ENCODE peak calls at places on chromosomes 2 and 18, in eight cellular contexts. X is cardiac muscle cell, S is adrenal gland, A is sigmoid colon, I is fibroblast of lung, C is tibial artery, T is tibial nerve, V is HepG2. R is an unnamed sample. For H3K27me3, the result is how much of the 10 kb centered on the place peaks cover.

GRCh38 chr2:111050701-111051376 is 69.9 kb upstream of the BCL2L11 start:
- DNase-seq in X (no peak), S (no peak), A (no peak), I (no peak), C (no peak), T (no peak), V (peak), R (no peak)

GRCh38 chr2:61905372-61906186 is at the start of gene COMMD1:
- DNase-seq in X (peak), S (peak), A (peak), I (peak), C (peak), T (peak), V (peak), R (peak)

GRCh38 chr18:7559709-7560319 is 7.3 kb upstream of the PTPRM start:
- DNase-seq in X (no peak), S (no peak), A (no peak), I (no peak), C (no peak), T (no peak), V (no peak), R (no peak)

GRCh38 chr2:237130562-237131421 is 45.1 kb downstream of the COPS8 start:
- DNase-seq in X (no peak), S (no peak), A (no peak), I (no peak), C (no peak), T (no peak), V (no peak), R (no peak)

GRCh38 chr18:68152770-68153169 is 562.1 kb downstream of the TMX3 start:
- DNase-seq in X (no peak), S (no peak), A (no peak), I (no peak), C (no peak), T (no peak), V (peak), R (peak)

GRCh38 chr18:61589724-61590065 is 256.5 kb downstream of the CDH20 start:
- DNase-seq in X (peak), S (no peak), A (no peak), I (peak), C (no peak), T (no peak), V (no peak), R (peak)

GRCh38 chr2:77578354-77578753 is 56.2 kb upstream of the LRRTM4 start:
- DNase-seq in X (no peak), S (no peak), A (no peak), I (no peak), C (no peak), T (no peak), V (no peak), R (no peak)

GRCh38 chr2:181124499-181124898 is 144.1 kb downstream of the UBE2E3 start:
- DNase-seq in X (peak), S (no peak), A (no peak), I (peak), C (no peak), T (no peak), V (no peak), R (no peak)

GRCh38 chr2:38771632-38772031 is 6.4 kb upstream of the GEMIN6 start:
- DNase-seq in X (peak), S (peak), A (no peak), I (peak), C (no peak), T (no peak), V (no peak), R (peak)

GRCh38 chr2:38720613-38721241 is 30.4 kb downstream of the SRSF7 start:
- DNase-seq in X (peak), S (peak), A (peak), I (peak), C (peak), T (peak), V (no peak), R (peak)

GRCh38 chr2:168577885-168578284 is 121.8 kb downstream of the CERS6 start:
- DNase-seq in X (no peak), S (no peak), A (no peak), I (peak), C (no peak), T (no peak), V (no peak), R (no peak)

GRCh38 chr2:27959496-27959895 is 69.0 kb downstream of the BABAM2 start:
- DNase-seq in X (peak), S (peak), A (peak), I (peak), C (no peak), T (peak), V (peak), R (no peak)
- H3K4me3 ChIP-seq in X (no peak), S (no peak), A (no peak), I (no peak), C (no peak), T (no peak), V (no peak), R (no peak)

DNA sequence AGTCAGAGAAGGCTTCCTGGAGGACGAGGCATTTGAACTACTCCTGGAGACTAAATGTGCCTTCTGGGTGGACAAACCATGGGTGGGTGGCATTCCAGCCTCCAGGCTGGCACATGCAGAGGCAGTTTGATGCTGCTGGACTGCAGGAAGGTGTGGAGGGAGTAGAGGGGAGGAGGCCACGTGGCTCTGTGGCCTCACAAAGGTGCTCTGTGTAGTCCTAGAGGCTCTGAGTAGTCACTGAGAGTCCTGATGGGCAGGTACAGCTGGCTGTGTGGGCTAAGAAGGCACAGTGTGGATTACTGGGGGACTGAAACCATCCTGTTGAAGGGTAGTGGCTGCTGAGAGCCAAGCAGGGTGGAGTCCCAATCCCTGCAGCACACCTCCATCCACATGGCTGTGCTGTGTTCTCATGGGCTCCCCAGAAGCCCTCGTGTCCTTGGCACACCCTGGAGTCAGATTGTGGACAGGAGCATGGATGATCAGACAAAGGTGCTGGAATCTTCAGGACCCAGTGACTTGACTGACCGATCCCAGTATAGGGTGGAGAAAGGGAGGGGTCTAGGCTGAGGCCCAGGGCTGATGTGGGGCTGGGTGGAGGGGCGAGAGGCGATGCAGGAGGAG is 87.4 kb upstream of the HS6ST1 start:
- DNase-seq in X (no peak), S (no peak), A (no peak), I (no peak), C (peak), T (no peak), V (no peak), R (peak)
- H3K27ac ChIP-seq in X (no peak), S (no peak), A (no peak), I (no peak), C (no peak), T (no peak), V (no peak), R (no peak)

GRCh38 chr18:44695503-44695902 is 14.8 kb downstream of the SETBP1 start:
- DNase-seq in X (no peak), S (no peak), A (peak), I (no peak), C (no peak), T (no peak), V (no peak), R (no peak)
- H3K27me3 ChIP-seq in X (under half), S (under half), A (under half), I (under half), C (under half), T (under half), V (under half), R (under half)

GRCh38 chr2:145680276-145680675 is 1160.4 kb upstream of the ZEB2 start:
- DNase-seq in X (no peak), S (no peak), A (no peak), I (no peak), C (no peak), T (no peak), V (no peak), R (no peak)
- H3K4me3 ChIP-seq in X (no peak), S (no peak), A (no peak), I (no peak), C (no peak), T (no peak), V (no peak), R (no peak)

DNA sequence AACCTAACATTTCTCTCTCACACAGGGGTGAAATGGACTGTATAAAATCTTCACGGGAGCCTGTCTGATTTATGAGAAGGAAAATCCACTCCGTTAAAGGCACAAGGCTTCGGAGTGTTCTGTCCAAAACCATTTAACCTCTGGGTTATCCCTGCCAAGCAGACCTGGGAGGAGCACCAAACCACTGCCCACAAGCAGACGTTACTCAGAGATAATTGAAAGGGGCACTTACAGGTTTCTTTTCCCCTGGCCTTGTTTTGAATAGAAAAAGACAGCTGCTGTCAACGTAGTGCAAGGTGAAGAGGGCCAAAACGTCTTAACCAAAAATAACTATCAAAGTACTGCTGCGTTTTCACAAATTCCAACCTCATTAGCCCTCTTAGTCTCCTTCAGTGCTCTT is 184.3 kb upstream of the DOK6 start:
- DNase-seq in X (no peak), S (no peak), A (no peak), I (peak), C (no peak), T (no peak), V (no peak), R (no peak)
- H3K27ac ChIP-seq in X (peak), S (no peak), A (no peak), I (no peak), C (no peak), T (no peak), V (no peak), R (no peak)

GRCh38 chr18:57434536-57435494 is at the start of gene ONECUT2:
- DNase-seq in X (peak), S (peak), A (peak), I (peak), C (peak), T (peak), V (peak), R (peak)

GRCh38 chr18:57436965-57437333 is 1.8 kb downstream of the ONECUT2 start:
- DNase-seq in X (no peak), S (no peak), A (no peak), I (no peak), C (no peak), T (no peak), V (no peak), R (no peak)

GRCh38 chr18:57437433-57437781 is 2.2 kb downstream of the ONECUT2 start:
- DNase-seq in X (no peak), S (no peak), A (no peak), I (no peak), C (no peak), T (no peak), V (peak), R (no peak)

GRCh38 chr18:57435851-57436192 is 648 bp downstream of the ONECUT2 start:
- DNase-seq in X (no peak), S (no peak), A (no peak), I (no peak), C (no peak), T (no peak), V (no peak), R (no peak)

DNA sequence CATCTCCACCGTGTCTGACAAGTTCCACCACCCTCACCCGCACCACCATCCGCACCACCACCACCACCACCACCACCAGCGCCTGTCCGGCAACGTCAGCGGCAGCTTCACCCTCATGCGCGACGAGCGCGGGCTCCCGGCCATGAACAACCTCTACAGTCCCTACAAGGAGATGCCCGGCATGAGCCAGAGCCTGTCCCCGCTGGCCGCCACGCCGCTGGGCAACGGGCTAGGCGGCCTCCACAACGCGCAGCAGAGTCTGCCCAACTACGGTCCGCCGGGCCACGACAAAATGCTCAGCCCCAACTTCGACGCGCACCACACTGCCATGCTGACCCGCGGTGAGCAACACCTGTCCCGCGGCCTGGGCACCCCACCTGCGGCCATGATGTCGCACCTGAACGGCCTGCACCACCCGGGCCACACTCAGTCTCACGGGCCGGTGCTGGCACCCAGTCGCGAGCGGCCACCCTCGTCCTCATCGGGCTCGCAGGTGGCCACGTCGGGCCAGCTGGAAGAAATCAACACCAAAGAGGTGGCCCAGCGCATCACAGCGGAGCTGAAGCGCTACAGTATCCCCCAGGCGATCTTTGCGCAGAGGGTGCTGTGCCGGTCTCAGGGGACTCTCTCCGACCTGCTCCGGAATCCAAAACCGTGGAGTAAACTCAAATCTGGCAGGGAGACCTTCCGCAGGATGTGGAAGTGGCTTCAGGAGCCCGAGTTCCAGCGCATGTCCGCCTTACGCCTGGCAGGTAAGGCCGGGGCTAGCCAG is 1.2 kb downstream of the ONECUT2 start:
- DNase-seq in X (no peak), S (no peak), A (no peak), I (no peak), C (no peak), T (no peak), V (no peak), R (no peak)
- H3K27me3 ChIP-seq in X (half or more), S (half or more), A (half or more), I (half or more), C (under half), T (half or more), V (under half), R (under half)

DNA sequence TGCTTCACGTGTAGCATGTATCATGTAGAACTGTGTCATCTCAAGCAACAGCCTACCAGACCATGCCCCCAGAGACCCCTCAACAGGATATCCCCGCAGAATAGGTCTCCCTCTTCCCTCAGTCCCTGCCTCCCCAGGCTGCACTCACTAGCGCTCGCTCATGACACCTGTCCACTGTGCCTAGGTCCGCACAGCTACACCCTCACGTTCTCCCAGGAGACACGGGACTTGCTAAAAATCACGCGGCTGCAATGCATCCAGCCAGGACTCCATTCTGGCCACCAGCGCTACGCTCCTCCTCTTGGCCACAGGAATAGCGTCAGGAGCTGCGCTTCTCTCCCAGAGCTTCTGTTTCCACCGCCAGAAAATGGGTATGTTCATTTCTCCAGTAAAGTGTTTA is 2.5 kb downstream of the PXDN start:
- DNase-seq in X (no peak), S (no peak), A (peak), I (no peak), C (no peak), T (no peak), V (no peak), R (no peak)
- H3K4me3 ChIP-seq in X (no peak), S (no peak), A (peak), I (no peak), C (no peak), T (no peak), V (no peak), R (peak)

DNA sequence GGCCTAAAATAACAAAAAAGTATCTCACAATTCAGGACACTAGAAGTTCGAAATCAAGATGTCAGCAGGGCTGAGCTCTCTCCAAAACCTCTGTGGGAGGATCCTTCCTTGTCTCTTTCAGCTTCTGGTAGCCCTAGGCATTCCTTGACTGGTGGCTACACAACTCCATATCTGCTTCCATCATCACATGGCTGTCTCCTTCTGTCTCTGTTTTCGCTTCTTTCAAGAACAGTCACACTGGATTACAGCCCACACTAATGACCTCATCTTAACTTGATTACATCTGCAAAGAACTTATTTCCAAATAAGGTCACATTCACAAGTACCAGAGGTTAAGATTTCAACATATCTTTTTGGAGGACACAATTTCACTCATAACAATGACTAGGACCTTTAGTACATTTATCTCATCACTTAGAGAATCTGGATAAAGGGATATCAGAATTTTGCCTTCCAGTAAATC is 275.2 kb downstream of the IRS1 start:
- DNase-seq in X (peak), S (peak), A (no peak), I (peak), C (no peak), T (no peak), V (peak), R (peak)
- H3K27ac ChIP-seq in X (no peak), S (no peak), A (no peak), I (peak), C (peak), T (no peak), V (no peak), R (no peak)

DNA sequence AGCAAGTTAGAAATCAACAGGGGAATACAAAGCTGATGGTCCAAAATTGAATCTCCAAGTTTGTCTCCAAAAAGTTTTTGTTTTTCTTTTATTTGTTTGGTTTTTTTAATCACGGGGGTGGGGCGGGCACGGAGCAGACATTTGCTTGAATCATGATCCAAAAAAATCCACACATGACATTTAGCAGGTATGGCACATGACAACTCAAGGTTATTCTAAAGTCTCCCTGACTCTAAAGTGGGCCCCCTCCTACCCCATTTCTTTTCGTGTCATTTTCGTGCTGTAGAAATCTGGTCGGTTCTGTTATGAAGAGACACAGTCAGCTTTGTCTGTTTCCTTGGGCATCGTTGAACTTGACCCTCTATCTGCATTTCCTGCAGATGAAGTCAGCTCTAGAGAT is 14.6 kb downstream of the RNU4ATAC start:
- DNase-seq in X (no peak), S (no peak), A (no peak), I (no peak), C (no peak), T (no peak), V (no peak), R (no peak)
- H3K27me3 ChIP-seq in X (under half), S (under half), A (under half), I (under half), C (under half), T (under half), V (under half), R (under half)

R was measured in SJCRH30.